ENCODE peak calls at places on chromosomes 16 and 17, in four cellular contexts. J is ecto neural progenitor cell, N is fibroblast of the conjunctiva, D is A172. L is an unnamed sample.

GRCh38 chr17:44218344-44219125 is 940 bp downstream of the UBTF start:
- DNase-seq in J (no peak), N (peak), D (peak), L (peak)

GRCh38 chr16:9053006-9053601 is 38.3 kb upstream of the HAPSTR1 start:
- DNase-seq in J (peak), N (peak), D (peak), L (peak)

GRCh38 chr17:1961187-1961586 is 63.9 kb downstream of the RTN4RL1 start:
- DNase-seq in J (no peak), N (no peak), D (no peak), L (no peak)

GRCh38 chr17:67689534-67690177 is 28.1 kb upstream of the NOL11 start:
- DNase-seq in J (no peak), N (peak), D (peak), L (no peak)

GRCh38 chr17:76196675-76197074 is 43.6 kb downstream of the RNF157 start:
- DNase-seq in J (no peak), N (peak), D (no peak), L (no peak)

GRCh38 chr16:27318399-27319256 is 4.9 kb downstream of the IL4R start:
- DNase-seq in J (no peak), N (peak), D (no peak), L (no peak)

GRCh38 chr17:29571883-29572681 is 3.6 kb downstream of the TP53I13 start:
- DNase-seq in J (peak), N (no peak), D (no peak), L (no peak)

GRCh38 chr16:65154321-65154720 is 32.5 kb upstream of the CDH11 start:
- DNase-seq in J (peak), N (no peak), D (no peak), L (no peak)

GRCh38 chr16:86737083-86737482 is 158.7 kb downstream of the FOXL1 start:
- DNase-seq in J (no peak), N (no peak), D (no peak), L (no peak)

GRCh38 chr16:3797473-3797872 is 80.1 kb upstream of the TRAP1 start:
- DNase-seq in J (no peak), N (no peak), D (no peak), L (no peak)

GRCh38 chr17:19744922-19745757 is 3.0 kb downstream of the ALDH3A1 start:
- DNase-seq in J (peak), N (peak), D (no peak), L (peak)

GRCh38 chr16:86300746-86301480 is 209.4 kb upstream of the FOXF1 start:
- DNase-seq in J (no peak), N (no peak), D (no peak), L (no peak)

GRCh38 chr17:81537856-81538555 is 9.8 kb downstream of the FSCN2 start:
- DNase-seq in J (no peak), N (no peak), D (no peak), L (no peak)

GRCh38 chr16:73020409-73020884 is 27.5 kb downstream of the ZFHX3 start:
- DNase-seq in J (no peak), N (peak), D (peak), L (peak)

GRCh38 chr17:70205386-70205785 is 36.1 kb downstream of the KCNJ2 start:
- DNase-seq in J (no peak), N (no peak), D (no peak), L (no peak)

GRCh38 chr16:85615014-85615851 is 2.1 kb downstream of the GSE1 start:
- DNase-seq in J (peak), N (no peak), D (no peak), L (no peak)

GRCh38 chr16:19645557-19645981 is 72.5 kb downstream of the KNOP1 start:
- DNase-seq in J (peak), N (peak), D (peak), L (no peak)

GRCh38 chr17:46819906-46820351 is 1.4 kb upstream of the WNT3 start:
- DNase-seq in J (peak), N (no peak), D (no peak), L (no peak)

GRCh38 chr16:85471469-85472431 is 141.4 kb upstream of the GSE1 start:
- DNase-seq in J (no peak), N (no peak), D (peak), L (no peak)

GRCh38 chr17:33200587-33200986 is 92.5 kb downstream of the ASIC2 start:
- DNase-seq in J (no peak), N (no peak), D (no peak), L (no peak)

GRCh38 chr17:82161216-82161615 is 51.4 kb downstream of the CCDC57 start:
- DNase-seq in J (no peak), N (no peak), D (no peak), L (no peak)

GRCh38 chr17:58136669-58137279 is 11.4 kb upstream of the OR4D1 start:
- DNase-seq in J (no peak), N (no peak), D (no peak), L (no peak)

GRCh38 chr16:10122546-10122945 is 59.7 kb downstream of the GRIN2A start:
- DNase-seq in J (no peak), N (no peak), D (no peak), L (no peak)

GRCh38 chr16:73083271-73083670 is 35.3 kb upstream of the ZFHX3 start:
- DNase-seq in J (no peak), N (no peak), D (no peak), L (no peak)